ENCODE peak calls at places on chromosomes 4 and X, in seven cellular contexts. W is HepG2, B is K562, T is GM12878, E is H1, L is GM12892, F is SK-N-SH. O is an unnamed sample.

GRCh38 chr4:26299254-26299882 is 21.4 kb upstream of the RBPJ start:
- DNase-seq in B (no peak), W (no peak), F (no peak), T (no peak), L (no peak), E (no peak), O (peak)

GRCh38 chrX:9614016-9614415 is 149.2 kb downstream of the TBL1X start:
- DNase-seq in T (no peak), W (no peak), F (no peak), B (no peak), L (no peak), E (no peak), O (no peak)

GRCh38 chr4:140344111-140344510 is 29.3 kb upstream of the SCOC start:
- DNase-seq in E (no peak), L (no peak), F (no peak), B (no peak), W (no peak), T (no peak), O (no peak)

GRCh38 chr4:77332696-77333270 is 175.8 kb downstream of the CCNG2 start:
- DNase-seq in T (no peak), F (no peak), B (no peak), L (no peak), W (no peak), E (no peak), O (no peak)

GRCh38 chr4:40550900-40551546 is 78.6 kb downstream of the RBM47 start:
- DNase-seq in F (no peak), L (no peak), B (peak), W (peak), T (peak), E (no peak), O (no peak)

GRCh38 chr4:3300198-3300671 is 7.4 kb downstream of the RGS12 start:
- DNase-seq in E (no peak), W (no peak), B (no peak), L (no peak), F (peak), T (no peak), O (no peak)

GRCh38 chrX:149079805-149080406 is 425.2 kb downstream of the IDS start:
- DNase-seq in T (no peak), E (no peak), W (no peak), B (no peak), L (no peak), F (no peak), O (no peak)

GRCh38 chrX:94743478-94743877 is 1069.5 kb downstream of the FAM133A start:
- DNase-seq in F (no peak), B (no peak), L (no peak), W (no peak), T (peak), E (no peak), O (no peak)

GRCh38 chrX:110081740-110082139 is 78.8 kb downstream of the TMEM164 start:
- DNase-seq in B (no peak), W (no peak), F (no peak), L (no peak), E (no peak), T (no peak), O (no peak)

GRCh38 chr4:7392438-7393374 is 42.0 kb downstream of the PSAPL1 start:
- DNase-seq in T (no peak), W (no peak), F (peak), L (no peak), E (no peak), B (no peak), O (no peak)

GRCh38 chrX:101906136-101906796 is 25.6 kb downstream of the ZMAT1 start:
- DNase-seq in F (no peak), L (no peak), T (no peak), W (no peak), B (no peak), E (no peak), O (no peak)

GRCh38 chr4:152747444-152747843 is 32.1 kb downstream of the TIGD4 start:
- DNase-seq in T (no peak), B (no peak), F (no peak), W (no peak), E (no peak), L (no peak), O (no peak)

GRCh38 chr4:80610845-80611244 is 275.3 kb downstream of the CFAP299 start:
- DNase-seq in T (peak), L (no peak), F (no peak), W (no peak), B (no peak), E (no peak), O (no peak)

GRCh38 chrX:125150231-125150630 is 169.4 kb upstream of the TEX13C start:
- DNase-seq in L (no peak), T (no peak), F (no peak), B (no peak), E (no peak), W (no peak), O (no peak)

GRCh38 chr4:15690020-15690809 is 8.6 kb downstream of the FAM200B start:
- DNase-seq in F (no peak), B (no peak), T (no peak), W (peak), E (no peak), L (no peak), O (no peak)

GRCh38 chr4:33407496-33407895 is 2687.3 kb downstream of the PCDH7 start:
- DNase-seq in F (no peak), B (no peak), W (no peak), E (no peak), L (no peak), T (no peak), O (no peak)

GRCh38 chr4:52833941-52834525 is 28.1 kb upstream of the RASL11B start:
- DNase-seq in E (no peak), T (no peak), F (no peak), B (no peak), W (no peak), L (no peak), O (no peak)

GRCh38 chrX:52923781-52924241 is 26.7 kb downstream of the FAM156B start:
- DNase-seq in W (no peak), L (no peak), E (no peak), F (no peak), T (peak), B (no peak), O (no peak)

GRCh38 chr4:53688186-53688790 is 97.0 kb upstream of the LNX1 start:
- DNase-seq in B (no peak), T (peak), W (no peak), E (no peak), F (peak), L (no peak), O (no peak)

GRCh38 chr4:83010522-83011318 is at the start of gene LIN54:
- DNase-seq in T (no peak), F (peak), W (peak), L (peak), E (no peak), B (peak), O (peak)
- TF ChIP-seq POLR2AphosphoS5 in T (no peak), F (no peak), W (peak), L (no peak), E (no peak), B (peak), O (no peak)

GRCh38 chrX:42754582-42754981 is 23.4 kb downstream of the PPP1R2C start:
- DNase-seq in T (no peak), E (no peak), F (no peak), W (no peak), B (no peak), L (no peak), O (no peak)

GRCh38 chrX:42759881-42760280 is 18.1 kb downstream of the PPP1R2C start:
- DNase-seq in W (no peak), L (no peak), B (no peak), E (no peak), T (no peak), F (no peak), O (no peak)

GRCh38 chrX:42754129-42754528 is 23.8 kb downstream of the PPP1R2C start:
- DNase-seq in F (no peak), L (no peak), E (no peak), T (no peak), W (no peak), B (no peak), O (no peak)

GRCh38 chrX:42752730-42753129 is 25.2 kb downstream of the PPP1R2C start:
- DNase-seq in W (no peak), F (no peak), E (no peak), L (no peak), B (no peak), T (no peak), O (no peak)

DNA sequence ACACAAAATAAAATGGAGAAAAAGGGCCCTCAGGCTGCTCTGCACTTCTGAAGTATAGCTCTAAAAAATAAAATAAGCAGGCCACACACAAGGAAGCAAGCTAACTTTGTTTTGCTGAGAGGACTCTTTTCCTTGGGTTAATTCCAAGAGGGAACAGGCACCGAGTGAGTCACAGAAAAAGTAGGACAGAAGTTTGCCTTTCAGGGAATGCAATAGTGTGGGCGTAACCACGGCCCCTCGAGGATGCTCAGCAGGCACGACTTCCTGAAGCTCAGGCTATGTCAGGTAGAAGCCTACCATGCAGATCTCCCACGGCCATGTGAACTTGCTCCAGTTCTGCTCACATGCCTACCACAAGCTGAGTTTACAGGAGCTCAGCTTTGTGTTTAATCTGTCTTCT is 22.1 kb downstream of the PPP1R2C start:
- DNase-seq in B (no peak), E (no peak), L (no peak), W (no peak), T (no peak), F (no peak), O (no peak)
- TF ChIP-seq TAF1 in B (no peak), E (no peak), L (no peak), W (no peak), T (no peak), F (no peak), O (no peak)

DNA sequence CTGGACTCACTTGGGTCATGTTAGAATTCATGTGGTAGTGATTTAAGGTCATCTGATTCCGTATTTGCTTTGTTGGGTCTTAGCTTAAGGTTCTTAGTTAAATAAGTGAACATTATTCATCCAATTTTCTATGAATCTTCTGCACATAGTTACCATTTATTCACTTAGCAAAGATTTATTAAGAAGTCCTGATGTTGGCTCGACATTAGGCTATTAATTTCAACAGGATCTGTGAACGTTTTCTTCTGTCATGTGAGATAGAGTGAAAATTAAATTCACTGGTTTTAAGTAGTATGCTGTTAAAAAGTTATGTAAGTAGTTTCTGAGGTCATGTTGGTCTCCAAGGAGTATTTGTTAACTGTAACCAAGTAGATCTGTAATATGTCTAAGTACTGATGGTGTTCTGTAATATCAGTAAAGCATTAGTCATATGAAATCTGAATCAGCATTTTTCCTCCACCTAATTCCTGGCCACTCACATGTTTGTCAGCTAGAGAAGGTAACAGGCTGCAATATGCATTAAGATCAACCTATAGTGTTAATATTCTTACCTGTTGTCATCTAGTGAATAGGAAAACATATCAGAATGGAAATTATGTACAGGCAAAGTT is 155.6 kb downstream of the PCDH7 start:
- DNase-seq in B (no peak), E (no peak), F (no peak), W (no peak), L (no peak), T (no peak), O (no peak)
- TF ChIP-seq POLR2AphosphoS5 in B (no peak), E (no peak), F (no peak), W (no peak), L (no peak), T (no peak), O (no peak)

DNA sequence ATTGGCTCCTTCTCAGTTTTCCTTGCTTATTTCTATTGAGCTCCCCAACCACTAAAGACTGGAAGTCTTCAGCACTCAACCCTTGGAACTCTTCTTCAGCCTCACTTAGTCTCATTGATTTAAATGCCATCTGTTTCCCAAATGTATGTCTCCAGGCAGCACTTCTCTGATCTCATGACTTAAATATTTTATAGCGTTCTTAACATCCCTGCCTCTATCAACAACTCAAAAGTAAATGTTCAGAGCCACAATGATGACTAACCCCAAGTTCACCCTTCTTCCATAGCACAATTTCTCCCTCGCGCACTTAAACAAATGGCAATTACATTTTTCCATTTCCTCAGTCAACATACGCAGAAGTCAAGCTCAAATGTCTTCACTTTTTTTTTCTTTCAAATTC is 1393.3 kb downstream of the ARAP2 start:
- DNase-seq in F (no peak), L (no peak), E (no peak), B (no peak), T (no peak), W (no peak), O (no peak)
- TF ChIP-seq TAF1 in F (no peak), L (no peak), E (no peak), B (no peak), T (no peak), W (no peak), O (no peak)

GRCh38 chr4:155780773-155781172 is 22.0 kb downstream of the GUCY1B1 start:
- DNase-seq in B (no peak), L (no peak), W (no peak), F (no peak), E (no peak), T (no peak), O (no peak)
- TF ChIP-seq POLR2AphosphoS5 in B (no peak), L (no peak), W (no peak), F (no peak), E (no peak), T (no peak), O (no peak)

GRCh38 chr4:73407227-73407673 is 3.2 kb downstream of the ALB start:
- DNase-seq in W (no peak), B (no peak), E (no peak), L (no peak), F (no peak), T (no peak), O (no peak)

GRCh38 chr4:73406548-73406875 is 2.4 kb downstream of the ALB start:
- DNase-seq in B (no peak), E (no peak), W (no peak), L (no peak), T (no peak), F (no peak), O (no peak)

GRCh38 chr4:73409978-73410588 is 6.0 kb downstream of the ALB start:
- DNase-seq in L (no peak), E (no peak), T (no peak), W (no peak), F (no peak), B (no peak), O (no peak)

GRCh38 chr4:73409012-73409862 is 5.2 kb downstream of the ALB start:
- DNase-seq in E (no peak), T (no peak), B (no peak), W (no peak), F (no peak), L (no peak), O (no peak)

GRCh38 chr4:73408181-73408867 is 4.2 kb downstream of the ALB start:
- DNase-seq in W (no peak), B (no peak), L (no peak), E (no peak), F (no peak), T (no peak), O (no peak)
- TF ChIP-seq TAF1 in W (peak), B (no peak), L (no peak), E (no peak), F (no peak), T (no peak), O (no peak)

DNA sequence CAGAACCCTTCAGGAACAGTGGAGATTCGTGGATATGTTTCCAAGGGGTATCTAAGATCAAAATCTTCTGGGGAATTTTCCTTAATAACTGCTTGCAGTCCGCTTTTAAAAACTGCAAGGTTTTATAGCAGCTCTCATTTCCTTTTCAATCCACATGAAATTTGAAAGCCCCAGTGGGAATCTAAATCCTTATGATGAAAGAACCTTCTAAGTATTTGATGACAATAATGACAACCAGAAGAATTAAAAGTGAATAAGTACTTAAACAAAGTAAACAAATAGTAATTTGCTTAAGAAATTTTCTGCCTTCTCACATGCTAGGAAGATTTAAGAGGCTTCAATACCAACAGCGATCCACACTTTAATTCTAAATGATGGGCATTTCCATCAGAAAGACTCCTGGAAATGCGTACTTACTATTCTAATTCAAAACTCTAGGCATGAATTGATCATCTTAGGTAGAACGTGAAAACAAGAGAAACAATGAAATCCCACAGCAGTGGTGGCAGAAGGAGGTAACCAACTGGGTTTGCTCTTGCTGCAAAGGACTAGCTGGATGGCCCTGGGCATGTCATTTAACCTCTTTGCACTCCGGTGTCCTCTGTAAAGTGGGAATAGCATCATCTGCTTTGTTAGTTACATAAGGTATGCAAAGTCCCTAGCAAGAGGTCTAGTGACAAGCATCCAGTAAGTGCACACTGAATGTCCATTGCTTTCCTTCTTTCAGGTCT is 37.5 kb upstream of the S100G start:
- DNase-seq in W (no peak), B (no peak), F (no peak), L (no peak), E (no peak), T (no peak), O (no peak)
- TF ChIP-seq POLR2AphosphoS5 in W (no peak), B (no peak), F (no peak), L (no peak), E (no peak), T (no peak), O (no peak)

GRCh38 chr4:147839651-147840050 is 107.8 kb downstream of the ARHGAP10 start:
- DNase-seq in W (no peak), E (no peak), L (no peak), F (no peak), B (no peak), T (no peak), O (no peak)

GRCh38 chr4:147837854-147838253 is 106.0 kb downstream of the ARHGAP10 start:
- DNase-seq in W (no peak), F (no peak), T (no peak), L (no peak), B (no peak), E (no peak), O (no peak)

GRCh38 chr4:147840846-147841732 is 109.2 kb downstream of the ARHGAP10 start:
- DNase-seq in L (no peak), F (no peak), B (no peak), E (no peak), T (peak), W (no peak), O (no peak)

GRCh38 chr4:147837435-147837834 is 105.5 kb downstream of the ARHGAP10 start:
- DNase-seq in W (peak), F (no peak), T (no peak), B (no peak), E (no peak), L (no peak), O (no peak)

DNA sequence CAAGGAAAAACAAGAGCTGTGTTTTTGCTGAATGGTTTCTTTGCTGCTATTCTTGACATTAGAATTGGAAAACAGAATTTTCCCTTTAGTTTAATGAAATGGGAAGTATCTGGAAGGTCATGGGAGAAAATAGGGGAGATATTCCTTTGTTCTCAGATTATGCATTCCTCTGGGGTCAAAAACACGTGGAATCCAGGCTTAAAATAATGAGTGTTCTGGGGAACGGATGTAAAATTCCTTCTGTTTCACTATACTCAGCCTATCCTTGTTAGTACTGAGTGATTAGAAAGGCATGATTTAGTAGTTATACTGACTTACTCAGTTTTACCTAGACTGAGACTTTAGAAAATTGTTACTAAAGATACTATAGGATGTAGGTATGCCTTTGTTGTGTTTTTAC is 107.3 kb downstream of the ARHGAP10 start:
- DNase-seq in B (no peak), F (no peak), E (no peak), T (no peak), W (no peak), L (no peak), O (no peak)
- TF ChIP-seq TAF1 in B (no peak), F (no peak), E (no peak), T (no peak), W (no peak), L (no peak), O (no peak)

DNA sequence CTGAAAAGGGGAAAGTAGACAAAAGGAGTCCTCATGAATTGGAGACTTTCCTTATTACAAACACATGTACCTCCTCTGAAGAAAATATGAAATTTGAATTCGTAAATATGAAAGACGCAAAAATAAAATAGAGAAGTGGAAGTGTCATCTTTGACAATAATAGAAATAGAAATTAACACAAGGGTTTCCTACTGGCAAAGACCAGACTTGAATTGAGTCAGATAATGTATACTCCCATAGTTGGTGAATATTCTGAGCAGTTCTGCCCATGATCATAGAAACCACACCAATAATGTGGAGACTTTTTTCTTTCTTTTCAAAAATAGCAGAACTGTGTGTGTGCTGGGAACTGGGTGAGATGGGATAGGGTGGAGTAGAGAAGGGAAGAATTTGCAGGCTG is 277.7 kb upstream of the TET2 start:
- DNase-seq in B (no peak), L (no peak), F (no peak), E (no peak), W (no peak), T (peak), O (peak)
- TF ChIP-seq POLR2AphosphoS5 in B (no peak), L (no peak), F (no peak), E (no peak), W (no peak), T (no peak), O (no peak)

O was measured in GM12891.